ENCODE peak calls at places on chromosomes 6 and 20, in six cellular contexts. T is effector memory CD8-positive, alpha-beta T cell; R is bronchial epithelial cell; E is cardiac muscle cell; P is stromal cell of bone marrow; Z is Peyer's patch. L is an unnamed sample.

GRCh38 chr6:165668951-165669350 is 5.9 kb upstream of the PDE10A start:
- DNase-seq in T (no peak), R (no peak), E (no peak), P (no peak), Z (no peak), L (no peak)

GRCh38 chr20:3238616-3239025 is 369 bp downstream of the SLC4A11 start:
- DNase-seq in T (peak; percentile 39), R (peak; percentile 33), E (peak; percentile 22), P (no peak), Z (peak; percentile 26), L (peak; percentile 23)

GRCh38 chr6:158999154-158999668 is 791 bp downstream of the RSPH3 start:
- DNase-seq in T (no peak), R (peak; percentile 21), E (peak; percentile 25), P (no peak), Z (no peak), L (no peak)

GRCh38 chr6:44386929-44387345 is 569 bp upstream of the CDC5L start:
- DNase-seq in T (no peak), R (peak; percentile 82), E (peak; percentile 60), P (no peak), Z (no peak), L (peak; percentile 32)

GRCh38 chr6:145483191-145483996 is 251.9 kb downstream of the EPM2A start:
- DNase-seq in T (no peak), R (peak; percentile 95), E (peak; percentile 14), P (no peak), Z (no peak), L (no peak)

GRCh38 chr6:26556263-26557070 is 18.3 kb downstream of the HMGN4 start:
- DNase-seq in T (peak; percentile 28), R (peak; percentile 87), E (peak; percentile 91), P (peak; percentile 76), Z (no peak), L (no peak)

GRCh38 chr6:87444362-87444761 is 28.4 kb upstream of the SLC35A1 start:
- DNase-seq in T (no peak), R (no peak), E (no peak), P (no peak), Z (no peak), L (no peak)

GRCh38 chr6:158758941-158759479 is 60.2 kb downstream of the EZR start:
- DNase-seq in T (no peak), R (no peak), E (no peak), P (no peak), Z (no peak), L (no peak)

GRCh38 chr6:144264270-144265060 is 20.7 kb upstream of the UTRN start:
- DNase-seq in T (no peak), R (peak; percentile 93), E (peak; percentile 94), P (no peak), Z (no peak), L (no peak)

GRCh38 chr20:55586626-55587025 is 418.7 kb downstream of the CBLN4 start:
- DNase-seq in T (no peak), R (no peak), E (no peak), P (no peak), Z (no peak), L (no peak)

GRCh38 chr20:9112541-9113515 is 43.9 kb downstream of the PLCB4 start:
- DNase-seq in T (no peak), R (peak; percentile 36), E (peak; percentile 91), P (no peak), Z (no peak), L (no peak)

GRCh38 chr6:153312633-153313032 is 181.6 kb upstream of the RGS17 start:
- DNase-seq in T (peak; percentile 36), R (peak; percentile 86), E (peak; percentile 68), P (peak; percentile 4), Z (no peak), L (peak; percentile 53)

GRCh38 chr20:10040070-10040970 is 5.5 kb downstream of the ANKEF1 start:
- DNase-seq in T (no peak), R (peak; percentile 90), E (peak; percentile 42), P (peak; percentile 59), Z (no peak), L (no peak)

GRCh38 chr6:119594907-119595306 is 245.3 kb upstream of the MAN1A1 start:
- DNase-seq in T (no peak), R (peak; percentile 72), E (no peak), P (no peak), Z (no peak), L (no peak)

GRCh38 chr6:81144346-81144745 is 608.1 kb downstream of the TENT5A start:
- DNase-seq in T (no peak), R (no peak), E (no peak), P (no peak), Z (no peak), L (no peak)

GRCh38 chr6:152573762-152574161 is 63.4 kb downstream of the SYNE1 start:
- DNase-seq in T (no peak), R (no peak), E (no peak), P (no peak), Z (no peak), L (no peak)

GRCh38 chr6:107618672-107619071 is 128.8 kb downstream of the SOBP start:
- DNase-seq in T (peak; percentile 47), R (no peak), E (no peak), P (no peak), Z (peak; percentile 80), L (no peak)

GRCh38 chr6:3323696-3324261 is 65.0 kb downstream of the PSMG4 start:
- DNase-seq in T (no peak), R (no peak), E (no peak), P (no peak), Z (no peak), L (no peak)

GRCh38 chr6:21731411-21732031 is 138.0 kb downstream of the SOX4 start:
- DNase-seq in T (no peak), R (peak; percentile 71), E (peak; percentile 68), P (no peak), Z (no peak), L (no peak)

GRCh38 chr20:57006411-57007170 is 259.9 kb downstream of the BMP7 start:
- DNase-seq in T (no peak), R (no peak), E (no peak), P (no peak), Z (no peak), L (no peak)

GRCh38 chr20:49297605-49298530 is 20.0 kb upstream of the ZNFX1 start:
- DNase-seq in T (no peak), R (no peak), E (no peak), P (no peak), Z (no peak), L (no peak)

GRCh38 chr6:131116755-131117360 is 18.4 kb upstream of the AKAP7 start:
- DNase-seq in T (peak; percentile 14), R (peak; percentile 53), E (peak; percentile 78), P (peak; percentile 29), Z (no peak), L (peak; percentile 61)

GRCh38 chr20:4555188-4555893 is 166.4 kb upstream of the PRND start:
- DNase-seq in T (no peak), R (peak; percentile 75), E (peak; percentile 25), P (no peak), Z (no peak), L (no peak)

GRCh38 chr6:2596222-2596621 is 154.5 kb downstream of the MYLK4 start:
- DNase-seq in T (no peak), R (no peak), E (no peak), P (no peak), Z (no peak), L (no peak)

GRCh38 chr20:25584905-25585704 is at the start of gene NINL:
- DNase-seq in T (peak; percentile 9), R (no peak), E (peak; percentile 77), P (no peak), Z (peak; percentile 30), L (peak; percentile 75)

GRCh38 chr6:74249658-74250057 is 553.7 kb downstream of the CD109 start:
- DNase-seq in T (no peak), R (peak; percentile 31), E (peak; percentile 40), P (no peak), Z (no peak), L (no peak)

GRCh38 chr6:82711105-82711829 is 347.6 kb downstream of the TPBG start:
- DNase-seq in T (no peak), R (no peak), E (no peak), P (no peak), Z (no peak), L (no peak)

GRCh38 chr6:90631046-90631445 is 44.2 kb upstream of the MAP3K7 start:
- DNase-seq in T (no peak), R (peak; percentile 40), E (no peak), P (no peak), Z (no peak), L (no peak)

GRCh38 chr6:154350293-154350692 is 6.3 kb downstream of the IPCEF1 start:
- DNase-seq in T (no peak), R (no peak), E (no peak), P (peak; percentile 28), Z (no peak), L (no peak)

GRCh38 chr6:7535498-7535897 is 6.0 kb upstream of the DSP start:
- DNase-seq in T (no peak), R (peak; percentile 78), E (no peak), P (peak; percentile 36), Z (no peak), L (no peak)

GRCh38 chr20:8527998-8528397 is 395.9 kb downstream of the PLCB1 start:
- DNase-seq in T (no peak), R (peak; percentile 44), E (peak; percentile 82), P (peak; percentile 66), Z (no peak), L (no peak)

GRCh38 chr6:131059486-131059885 is 3.6 kb downstream of the EPB41L2 start:
- DNase-seq in T (no peak), R (peak; percentile 27), E (peak; percentile 42), P (no peak), Z (no peak), L (no peak)

GRCh38 chr6:110394409-110394808 is 21.0 kb downstream of the DDO start:
- DNase-seq in T (no peak), R (no peak), E (no peak), P (no peak), Z (no peak), L (no peak)

GRCh38 chr6:122696079-122696478 is 83.4 kb upstream of the FABP7 start:
- DNase-seq in T (no peak), R (peak; percentile 92), E (peak; percentile 27), P (no peak), Z (no peak), L (no peak)

GRCh38 chr6:44035621-44036020 is 91.6 kb downstream of the MRPL14 start:
- DNase-seq in T (no peak), R (peak; percentile 65), E (peak; percentile 42), P (peak; percentile 69), Z (no peak), L (no peak)

GRCh38 chr6:49849121-49849907 is 17.0 kb downstream of the CRISP1 start:
- DNase-seq in T (no peak), R (peak; percentile 66), E (peak; percentile 67), P (peak; percentile 8), Z (no peak), L (peak; percentile 7)

GRCh38 chr6:166743415-166743814 is 116.4 kb upstream of the RPS6KA2 start:
- DNase-seq in T (no peak), R (no peak), E (no peak), P (no peak), Z (no peak), L (no peak)

GRCh38 chr6:5878792-5879191 is 127.9 kb downstream of the NRN1 start:
- DNase-seq in T (no peak), R (no peak), E (no peak), P (no peak), Z (no peak), L (no peak)